ENCODE peak calls at places on chromosomes 6 and 20, in four cellular contexts. E is fibroblast of lung, J is GM23248, L is MM.1S. Y is an unnamed sample.

GRCh38 chr6:163293286-163293685 is 121.2 kb upstream of the QKI start:
- DNase-seq in E (no peak), J (no peak), L (no peak), Y (no peak)

GRCh38 chr6:12718025-12718424 is 1.5 kb downstream of the PHACTR1 start:
- DNase-seq in E (peak), J (peak), L (no peak), Y (peak)

GRCh38 chr6:18216411-18216810 is 47.9 kb downstream of the DEK start:
- DNase-seq in E (peak), J (peak), L (no peak), Y (peak)

GRCh38 chr6:26500102-26500501 is at the start of gene BTN1A1:
- DNase-seq in E (no peak), J (no peak), L (no peak), Y (no peak)

GRCh38 chr6:31878761-31879542 is at the start of gene SLC44A4:
- DNase-seq in E (no peak), J (no peak), L (no peak), Y (no peak)

GRCh38 chr20:40991181-40991889 is 37.3 kb upstream of the TOP1 start:
- DNase-seq in E (no peak), J (no peak), L (peak), Y (no peak)

GRCh38 chr20:7601431-7601830 is 338.8 kb downstream of the HAO1 start:
- DNase-seq in E (no peak), J (no peak), L (no peak), Y (peak)

GRCh38 chr20:51450221-51450712 is 92.3 kb downstream of the NFATC2 start:
- DNase-seq in E (no peak), J (no peak), L (no peak), Y (peak)

GRCh38 chr6:53771780-53772624 is 22.8 kb upstream of the LRRC1 start:
- DNase-seq in E (peak), J (peak), L (no peak), Y (peak)

GRCh38 chr6:93787841-93788240 is 368.5 kb upstream of the EPHA7 start:
- DNase-seq in E (peak), J (peak), L (no peak), Y (no peak)

GRCh38 chr20:32743237-32744112 is at the start of gene COMMD7:
- DNase-seq in E (peak), J (peak), L (peak), Y (peak)

GRCh38 chr6:148934534-148934933 is 187.7 kb downstream of the UST start:
- DNase-seq in E (peak), J (peak), L (no peak), Y (no peak)

GRCh38 chr6:9933674-9934073 is 481.2 kb downstream of the TFAP2A start:
- DNase-seq in E (peak), J (peak), L (no peak), Y (peak)

GRCh38 chr20:1577906-1578305 is 20.4 kb upstream of the SIRPD start:
- DNase-seq in E (no peak), J (no peak), L (no peak), Y (no peak)

GRCh38 chr6:94636780-94637385 is 940.5 kb upstream of the MANEA start:
- DNase-seq in E (peak), J (no peak), L (no peak), Y (peak)

GRCh38 chr6:111989743-111990142 is 64.2 kb upstream of the CCN6 start:
- DNase-seq in E (no peak), J (no peak), L (no peak), Y (no peak)

GRCh38 chr6:143506199-143506598 is 5.3 kb downstream of the FUCA2 start:
- DNase-seq in E (no peak), J (no peak), L (no peak), Y (no peak)

GRCh38 chr20:51700809-51701285 is 67.3 kb downstream of the ATP9A start:
- DNase-seq in E (peak), J (peak), L (peak), Y (peak)

GRCh38 chr20:17530716-17531536 is at the start of gene BFSP1:
- DNase-seq in E (peak), J (peak), L (peak), Y (peak)

GRCh38 chr6:99790679-99791078 is 184.0 kb downstream of the PRDM13 start:
- DNase-seq in E (no peak), J (peak), L (no peak), Y (no peak)

GRCh38 chr20:25197173-25197869 is 1.8 kb downstream of the ENTPD6 start:
- DNase-seq in E (no peak), J (no peak), L (peak), Y (no peak)

GRCh38 chr6:126176266-126176665 is 163.6 kb upstream of the CENPW start:
- DNase-seq in E (peak), J (peak), L (no peak), Y (peak)

GRCh38 chr6:122752990-122753687 is 26.4 kb upstream of the FABP7 start:
- DNase-seq in E (no peak), J (no peak), L (no peak), Y (no peak)

DNA sequence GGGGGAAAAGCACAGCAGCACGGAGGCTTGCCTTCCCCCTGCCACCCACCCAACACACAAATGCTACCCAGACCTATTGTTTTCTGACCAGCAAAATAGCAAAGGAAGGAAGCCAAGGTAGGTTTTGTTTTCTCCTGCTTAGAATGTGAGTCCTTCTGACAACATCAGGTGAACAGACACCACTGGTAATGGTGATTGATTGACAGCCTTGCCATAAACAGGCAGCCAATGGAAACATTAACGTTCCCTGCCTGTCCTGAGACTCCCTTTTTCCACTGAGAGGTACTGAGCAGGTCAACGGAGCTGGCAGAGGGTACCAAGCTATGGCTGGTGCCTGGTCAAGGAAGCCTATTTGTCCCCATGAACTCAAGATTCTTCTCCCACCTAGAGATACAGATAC is 234.4 kb downstream of the ADGB start:
- DNase-seq in E (no peak), J (no peak), L (no peak), Y (no peak)
- TF ChIP-seq EZH2 in E (no peak), J (no peak), L (no peak), Y (no peak)

GRCh38 chr6:84769247-84769646 is 4.8 kb upstream of the TBX18 start:
- DNase-seq in E (no peak), J (peak), L (no peak), Y (no peak)
- TF ChIP-seq EZH2 in E (no peak), J (no peak), L (no peak), Y (peak)

GRCh38 chr6:37340639-37340943 is 13.2 kb upstream of the RNF8 start:
- DNase-seq in E (peak), J (no peak), L (no peak), Y (no peak)
- TF ChIP-seq EZH2 in E (no peak), J (no peak), L (no peak), Y (no peak)

GRCh38 chr6:394641-395289 is 3.2 kb downstream of the IRF4 start:
- DNase-seq in E (no peak), J (no peak), L (no peak), Y (no peak)

GRCh38 chr6:391559-392440 is at the start of gene IRF4:
- DNase-seq in E (no peak), J (peak), L (peak), Y (no peak)

GRCh38 chr6:390914-391558 is 516 bp upstream of the IRF4 start:
- DNase-seq in E (peak), J (peak), L (peak), Y (no peak)

GRCh38 chr6:393391-394221 is 2.1 kb downstream of the IRF4 start:
- DNase-seq in E (no peak), J (no peak), L (peak), Y (no peak)

GRCh38 chr6:392441-393390 is 1.2 kb downstream of the IRF4 start:
- DNase-seq in E (peak), J (peak), L (no peak), Y (no peak)
- TF ChIP-seq EZH2 in E (peak), J (peak), L (no peak), Y (peak)

DNA sequence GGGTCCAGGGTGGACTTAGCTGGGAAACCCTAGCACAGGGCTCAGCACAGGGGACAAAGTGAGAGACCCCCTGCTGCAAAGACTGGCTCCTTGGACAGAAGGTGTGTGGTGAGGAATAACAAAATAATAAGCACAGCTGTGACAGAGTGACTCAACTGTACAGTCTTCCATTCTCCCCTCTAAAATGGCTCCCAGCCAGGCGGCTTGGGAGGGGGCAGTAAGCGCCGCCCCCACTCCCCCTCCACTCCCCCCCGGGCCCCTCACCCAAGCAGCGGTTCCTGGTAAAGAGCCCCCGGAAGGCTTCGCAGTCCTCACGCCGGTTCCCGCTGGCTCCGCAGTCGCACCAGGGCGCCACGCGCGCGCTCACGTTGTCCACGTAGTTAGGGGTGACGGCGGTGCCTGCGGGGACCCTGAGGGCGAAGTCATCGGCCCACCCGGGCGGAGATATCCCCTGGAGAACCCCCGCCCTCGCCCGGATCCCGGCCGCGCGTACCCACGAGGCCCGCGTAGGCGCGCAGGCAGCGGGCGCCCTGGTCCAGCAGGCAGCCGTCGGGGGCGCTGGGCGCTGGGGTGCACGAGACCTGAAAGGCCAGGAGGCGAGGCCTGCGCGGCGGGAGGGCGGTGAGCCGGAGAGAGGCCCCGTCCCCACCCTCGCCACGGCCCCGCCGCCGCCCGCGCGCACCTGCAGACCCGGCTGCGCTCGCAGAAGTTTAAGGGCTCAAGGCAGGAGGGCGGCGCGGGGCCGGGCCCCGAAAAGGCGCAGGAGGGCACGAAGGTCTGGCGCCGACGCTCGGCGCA is 2.7 kb downstream of the GFRA4 start:
- DNase-seq in E (no peak), J (peak), L (no peak), Y (no peak)
- TF ChIP-seq EZH2 in E (no peak), J (peak), L (no peak), Y (no peak)

GRCh38 chr6:24493945-24494725 is 634 bp upstream of the ALDH5A1 start:
- DNase-seq in E (no peak), J (no peak), L (no peak), Y (no peak)
- TF ChIP-seq EZH2 in E (no peak), J (no peak), L (no peak), Y (no peak)

GRCh38 chr20:61737812-61738443 is 327.8 kb downstream of the TAF4 start:
- DNase-seq in E (no peak), J (no peak), L (no peak), Y (no peak)

GRCh38 chr20:61739832-61740118 is 325.9 kb downstream of the TAF4 start:
- DNase-seq in E (no peak), J (no peak), L (no peak), Y (no peak)

GRCh38 chr20:61739086-61739831 is 326.4 kb downstream of the TAF4 start:
- DNase-seq in E (no peak), J (no peak), L (no peak), Y (no peak)

GRCh38 chr20:61737346-61737745 is 328.3 kb downstream of the TAF4 start:
- DNase-seq in E (no peak), J (no peak), L (no peak), Y (no peak)

DNA sequence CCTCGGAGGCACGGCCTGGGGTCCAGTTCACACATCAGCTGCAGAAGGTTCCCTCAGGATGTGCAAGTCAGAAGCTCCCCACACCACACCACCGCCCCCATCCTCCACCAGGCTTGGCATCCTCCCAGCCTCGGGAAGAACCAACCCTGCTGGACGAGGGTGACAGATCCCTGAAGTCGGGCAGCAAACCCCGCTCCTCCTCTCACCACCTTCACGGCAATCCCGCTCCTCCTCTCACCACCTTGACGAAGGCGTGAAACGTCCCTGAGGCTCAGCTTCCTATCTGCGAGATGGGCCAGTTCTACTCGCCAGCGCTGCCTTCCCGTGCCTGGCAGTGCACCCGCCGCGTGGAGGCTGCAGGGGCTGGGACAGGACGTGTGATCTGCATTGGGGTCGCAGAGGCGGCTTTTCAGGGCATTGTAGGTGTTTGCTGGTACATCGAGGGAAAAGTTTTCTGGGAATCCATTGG is 327.0 kb downstream of the TAF4 start:
- DNase-seq in E (no peak), J (no peak), L (no peak), Y (no peak)
- TF ChIP-seq EZH2 in E (no peak), J (no peak), L (no peak), Y (no peak)

GRCh38 chr6:157323924-157324276 is 581 bp upstream of the TMEM242 start:
- DNase-seq in E (peak), J (peak), L (peak), Y (peak)
- TF ChIP-seq EZH2 in E (no peak), J (no peak), L (no peak), Y (no peak)

DNA sequence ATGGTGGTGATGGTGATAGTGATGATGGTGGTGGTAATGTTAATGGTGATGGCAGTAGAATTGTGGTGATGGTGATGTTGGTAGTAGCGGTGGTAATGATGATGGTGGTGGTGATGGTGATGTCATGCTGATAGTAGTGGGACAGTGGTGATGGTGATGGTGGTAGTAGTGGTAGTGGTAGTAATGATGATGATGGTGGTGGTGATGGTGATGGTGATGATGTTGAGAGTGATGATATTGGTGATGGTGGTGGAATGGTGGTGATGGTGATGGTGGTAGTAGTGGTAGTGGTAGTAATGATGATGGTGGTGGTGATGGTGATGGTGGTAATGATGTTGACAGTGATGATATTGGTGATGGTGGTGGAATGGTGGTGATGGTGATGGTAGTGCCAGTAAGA is 128.8 kb downstream of the LPA start:
- DNase-seq in E (no peak), J (no peak), L (no peak), Y (no peak)
- TF ChIP-seq EZH2 in E (no peak), J (no peak), L (no peak), Y (no peak)

DNA sequence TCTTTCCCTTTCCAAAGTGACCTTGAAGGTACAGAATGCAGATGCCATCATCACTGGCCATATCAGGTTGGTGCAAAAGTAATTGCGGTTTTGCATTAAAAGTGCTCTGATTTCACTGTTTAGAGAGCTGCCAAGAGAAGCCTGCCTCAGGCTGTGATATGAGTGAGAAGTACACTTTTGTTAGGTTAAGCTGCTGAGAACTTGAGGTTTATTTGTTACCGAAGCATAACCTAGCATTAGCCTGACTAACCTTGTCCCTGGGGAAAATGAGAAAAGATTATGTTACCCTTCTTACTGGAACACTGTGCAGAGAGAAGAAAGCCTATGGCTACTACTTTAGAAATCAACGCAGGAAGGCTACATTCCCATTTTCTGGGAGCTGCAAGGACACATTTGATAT is 70.5 kb upstream of the RBM24 start:
- DNase-seq in E (no peak), J (no peak), L (no peak), Y (no peak)
- TF ChIP-seq EZH2 in E (no peak), J (no peak), L (no peak), Y (no peak)

Y was measured in mammary epithelial cell.